ENCODE peak calls at places on chromosomes 6 and 20, in eight cellular contexts. C, H, A, M, T, D, B and E are unnamed samples.

GRCh38 chr6:116010400-116011095 is 50.1 kb downstream of the FRK start:
- DNase-seq in H (peak; percentile 78), M (peak; percentile 30), D (peak; percentile 84), B (peak; percentile 65), C (peak; percentile 64), T (peak; percentile 43), A (peak; percentile 62), E (peak; percentile 76)

GRCh38 chr6:133764011-133764812 is 124.7 kb upstream of the TCF21 start:
- DNase-seq in D (no peak), M (no peak), B (peak; percentile 56), C (no peak), A (peak; percentile 53), H (no peak), T (no peak), E (no peak)

GRCh38 chr20:32831982-32832381 is 12.2 kb downstream of the MAPRE1 start:
- DNase-seq in H (no peak), D (no peak), A (no peak), M (no peak), B (no peak), T (no peak), C (no peak), E (no peak)

GRCh38 chr6:87697581-87698552 is 4.2 kb downstream of the AKIRIN2 start:
- DNase-seq in T (no peak), D (peak; percentile 60), C (no peak), M (no peak), B (peak; percentile 35), A (peak; percentile 66), H (no peak), E (no peak)

GRCh38 chr6:101110814-101111213 is 229.7 kb upstream of the ASCC3 start:
- DNase-seq in M (no peak), T (no peak), A (no peak), H (no peak), D (no peak), B (peak; percentile 26), C (no peak), E (no peak)

GRCh38 chr6:83182114-83182513 is 11.0 kb downstream of the PGM3 start:
- DNase-seq in B (no peak), C (no peak), H (no peak), T (no peak), M (no peak), A (no peak), D (no peak), E (no peak)

GRCh38 chr6:157113389-157113788 is 209.9 kb downstream of the TMEM242 start:
- DNase-seq in C (no peak), B (no peak), M (no peak), T (no peak), A (no peak), D (no peak), H (no peak), E (no peak)

GRCh38 chr6:118188561-118188960 is 281.5 kb downstream of the SLC35F1 start:
- DNase-seq in B (no peak), M (no peak), A (no peak), H (no peak), D (no peak), T (no peak), C (no peak), E (no peak)

GRCh38 chr20:41654292-41654691 is 36.1 kb upstream of the CHD6 start:
- DNase-seq in T (no peak), A (no peak), M (no peak), D (peak; percentile 91), H (no peak), C (no peak), B (no peak), E (no peak)

GRCh38 chr6:147322299-147323162 is 118.3 kb downstream of the STXBP5 start:
- DNase-seq in D (no peak), M (no peak), T (no peak), B (peak; percentile 26), C (no peak), A (no peak), H (no peak), E (no peak)

GRCh38 chr6:130742282-130742681 is 84.9 kb upstream of the SMLR1 start:
- DNase-seq in A (no peak), H (no peak), T (peak; percentile 8), C (no peak), B (no peak), D (no peak), M (no peak), E (no peak)

GRCh38 chr20:3398681-3399252 is 8.7 kb downstream of the DNAAF9 start:
- DNase-seq in D (no peak), T (peak; percentile 45), A (no peak), H (no peak), B (peak; percentile 23), C (no peak), M (no peak), E (no peak)

GRCh38 chr20:24273251-24273650 is 196.2 kb upstream of the SYNDIG1 start:
- DNase-seq in B (no peak), M (no peak), C (no peak), T (no peak), D (no peak), A (no peak), H (no peak), E (no peak)

GRCh38 chr6:98343004-98343403 is 491.4 kb upstream of the POU3F2 start:
- DNase-seq in A (no peak), M (no peak), C (no peak), B (no peak), H (no peak), T (no peak), D (peak; percentile 31), E (no peak)

GRCh38 chr6:2931055-2931454 is 27.9 kb upstream of the SERPINB9 start:
- DNase-seq in T (no peak), H (no peak), B (no peak), D (no peak), C (no peak), A (no peak), M (no peak), E (no peak)

GRCh38 chr20:33465536-33466302 is 22.2 kb upstream of the SNTA1 start:
- DNase-seq in A (no peak), C (no peak), D (no peak), M (no peak), T (no peak), B (no peak), H (no peak), E (no peak)

GRCh38 chr20:63132131-63132714 is 83.7 kb downstream of the YTHDF1 start:
- DNase-seq in T (no peak), A (no peak), B (no peak), D (no peak), M (no peak), C (no peak), H (no peak), E (peak; percentile 12)

GRCh38 chr6:143176090-143177021 is 115.7 kb downstream of the AIG1 start:
- DNase-seq in D (no peak), A (peak; percentile 65), C (no peak), T (peak; percentile 97), B (peak; percentile 75), H (no peak), M (no peak), E (no peak)

GRCh38 chr6:170045981-170046667 is 244.8 kb downstream of the DLL1 start:
- DNase-seq in T (no peak), B (no peak), H (no peak), M (no peak), D (no peak), A (no peak), C (no peak), E (no peak)

GRCh38 chr6:168994966-168995365 is 258.7 kb downstream of the THBS2 start:
- DNase-seq in H (no peak), C (no peak), T (no peak), M (no peak), D (no peak), A (peak; percentile 17), B (no peak), E (no peak)

GRCh38 chr6:107894821-107895396 is 63.1 kb downstream of the SEC63 start:
- DNase-seq in D (no peak), B (no peak), T (no peak), M (no peak), C (no peak), A (peak; percentile 3), H (peak; percentile 67), E (no peak)

GRCh38 chr6:35058041-35058675 is 83.0 kb downstream of the TCP11 start:
- DNase-seq in C (no peak), B (no peak), T (no peak), H (no peak), M (no peak), A (no peak), D (no peak), E (no peak)

GRCh38 chr6:158149641-158150040 is 18.4 kb downstream of the SERAC1 start:
- DNase-seq in T (peak; percentile 49), B (peak; percentile 14), A (no peak), M (no peak), C (no peak), H (no peak), D (no peak), E (no peak)

GRCh38 chr20:51121272-51121671 is 98.4 kb upstream of the KCNG1 start:
- DNase-seq in H (no peak), D (no peak), B (peak; percentile 25), C (no peak), T (no peak), A (no peak), M (no peak), E (no peak)

GRCh38 chr6:87534377-87535047 is 55.3 kb downstream of the RARS2 start:
- DNase-seq in D (no peak), M (no peak), H (no peak), T (no peak), B (no peak), C (no peak), A (no peak), E (no peak)

GRCh38 chr6:122449084-122449483 is 22.5 kb downstream of the SERINC1 start:
- DNase-seq in A (no peak), B (no peak), M (no peak), T (no peak), H (no peak), C (no peak), D (no peak), E (no peak)

GRCh38 chr20:13274311-13274965 is 53.4 kb downstream of the ISM1 start:
- DNase-seq in B (no peak), C (peak; percentile 47), M (no peak), H (no peak), D (no peak), A (no peak), T (no peak), E (peak; percentile 47)

GRCh38 chr6:125512621-125513020 is 210.9 kb upstream of the HDDC2 start:
- DNase-seq in D (peak; percentile 6), B (no peak), H (no peak), M (no peak), C (no peak), T (no peak), A (no peak), E (no peak)

GRCh38 chr6:18491303-18492090 is 104.3 kb downstream of the RNF144B start:
- DNase-seq in M (no peak), B (no peak), T (no peak), C (no peak), A (no peak), D (no peak), H (no peak), E (no peak)

GRCh38 chr20:52783769-52784168 is 188.4 kb upstream of the TSHZ2 start:
- DNase-seq in T (no peak), C (peak; percentile 44), D (no peak), A (no peak), H (no peak), M (no peak), B (no peak), E (no peak)

GRCh38 chr20:10381477-10381876 is 52.5 kb downstream of the MKKS start:
- DNase-seq in C (no peak), M (no peak), A (no peak), D (no peak), B (no peak), H (no peak), T (no peak), E (no peak)

GRCh38 chr6:23091795-23092194 is 522.4 kb downstream of the HDGFL1 start:
- DNase-seq in M (no peak), D (no peak), H (no peak), C (no peak), B (peak; percentile 30), A (peak; percentile 39), T (no peak), E (no peak)

GRCh38 chr6:40098774-40099173 is 164.5 kb upstream of the MOCS1 start:
- DNase-seq in C (no peak), H (no peak), T (no peak), B (no peak), A (no peak), D (no peak), M (no peak), E (no peak)

GRCh38 chr6:73566954-73567591 is 46.2 kb upstream of the EEF1A1 start:
- DNase-seq in M (no peak), C (no peak), H (peak; percentile 86), A (peak; percentile 47), B (peak; percentile 88), T (no peak), D (no peak), E (peak; percentile 71)